ENCODE peak calls at places on chromosomes 3 and 15, in five cellular contexts. N is A549, Z is K562, R is HepG2, C is H1. B is an unnamed sample.

GRCh38 chr15:64749167-64749566 is 26.2 kb downstream of the RBPMS2 start:
- DNase-seq in N (no peak), Z (no peak), R (no peak), C (no peak), B (peak)

GRCh38 chr15:47513496-47513895 is 203.8 kb upstream of the SEMA6D start:
- DNase-seq in N (no peak), Z (no peak), R (no peak), C (no peak), B (no peak)

GRCh38 chr3:122987231-122987630 is 40.3 kb downstream of the SEMA5B start:
- DNase-seq in N (no peak), Z (no peak), R (no peak), C (no peak), B (no peak)

GRCh38 chr15:25545889-25546288 is 107.1 kb upstream of the UBE3A start:
- DNase-seq in N (no peak), Z (no peak), R (no peak), C (no peak), B (no peak)

GRCh38 chr15:68379759-68380290 is 52.1 kb downstream of the ITGA11 start:
- DNase-seq in N (no peak), Z (no peak), R (no peak), C (no peak), B (peak)

GRCh38 chr3:11413071-11413470 is 140.9 kb downstream of the ATG7 start:
- DNase-seq in N (no peak), Z (no peak), R (no peak), C (no peak), B (no peak)

GRCh38 chr3:50279255-50280016 is 549 bp downstream of the LSMEM2 start:
- DNase-seq in N (no peak), Z (no peak), R (no peak), C (no peak), B (no peak)

GRCh38 chr3:5264896-5265770 is 77.6 kb downstream of the EDEM1 start:
- DNase-seq in N (no peak), Z (no peak), R (no peak), C (no peak), B (peak)

GRCh38 chr3:140285380-140285779 is 350.4 kb downstream of the CLSTN2 start:
- DNase-seq in N (no peak), Z (no peak), R (no peak), C (no peak), B (no peak)

GRCh38 chr3:72152551-72153476 is 367.9 kb upstream of the PROK2 start:
- DNase-seq in N (peak), Z (peak), R (peak), C (no peak), B (peak)

GRCh38 chr15:93103823-93104222 is 14.8 kb upstream of the RGMA start:
- DNase-seq in N (no peak), Z (no peak), R (no peak), C (no peak), B (no peak)

GRCh38 chr3:87136066-87136596 is 91.0 kb upstream of the CHMP2B start:
- DNase-seq in N (no peak), Z (no peak), R (no peak), C (no peak), B (no peak)

GRCh38 chr15:80191897-80192595 is 39.2 kb downstream of the FAH start:
- DNase-seq in N (no peak), Z (no peak), R (peak), C (no peak), B (no peak)

GRCh38 chr3:58072046-58072445 is 63.8 kb downstream of the FLNB start:
- DNase-seq in N (no peak), Z (no peak), R (no peak), C (no peak), B (peak)

GRCh38 chr15:33506781-33507180 is 196.0 kb downstream of the RYR3 start:
- DNase-seq in N (no peak), Z (no peak), R (no peak), C (no peak), B (peak)

GRCh38 chr15:69795601-69796000 is 302.1 kb downstream of the TLE3 start:
- DNase-seq in N (no peak), Z (no peak), R (no peak), C (no peak), B (no peak)

GRCh38 chr3:192816274-192816853 is 89.0 kb upstream of the FGF12 start:
- DNase-seq in N (peak), Z (peak), R (peak), C (no peak), B (peak)

GRCh38 chr15:29226431-29227216 is 43.0 kb downstream of the NSMCE3 start:
- DNase-seq in N (no peak), Z (no peak), R (no peak), C (no peak), B (no peak)

GRCh38 chr15:68852466-68852865 is 31.8 kb upstream of the ANP32A start:
- DNase-seq in N (no peak), Z (no peak), R (no peak), C (no peak), B (no peak)

GRCh38 chr3:189334064-189334920 is 162.5 kb downstream of the TPRG1 start:
- DNase-seq in N (peak), Z (no peak), R (no peak), C (no peak), B (no peak)

GRCh38 chr3:64987731-64988130 is 299.9 kb upstream of the ADAMTS9 start:
- DNase-seq in N (no peak), Z (no peak), R (no peak), C (no peak), B (no peak)

GRCh38 chr3:190862209-190863118 is at the start of gene GMNC:
- DNase-seq in N (peak), Z (no peak), R (peak), C (no peak), B (peak)

GRCh38 chr15:70186152-70186551 is 88.4 kb upstream of the TLE3 start:
- DNase-seq in N (no peak), Z (no peak), R (no peak), C (no peak), B (no peak)

GRCh38 chr3:138114431-138114918 is 933 bp downstream of the DZIP1L start:
- DNase-seq in N (no peak), Z (no peak), R (peak), C (no peak), B (peak)

GRCh38 chr3:182116386-182116785 is 404.7 kb downstream of the SOX2 start:
- DNase-seq in N (no peak), Z (no peak), R (no peak), C (no peak), B (no peak)

DNA sequence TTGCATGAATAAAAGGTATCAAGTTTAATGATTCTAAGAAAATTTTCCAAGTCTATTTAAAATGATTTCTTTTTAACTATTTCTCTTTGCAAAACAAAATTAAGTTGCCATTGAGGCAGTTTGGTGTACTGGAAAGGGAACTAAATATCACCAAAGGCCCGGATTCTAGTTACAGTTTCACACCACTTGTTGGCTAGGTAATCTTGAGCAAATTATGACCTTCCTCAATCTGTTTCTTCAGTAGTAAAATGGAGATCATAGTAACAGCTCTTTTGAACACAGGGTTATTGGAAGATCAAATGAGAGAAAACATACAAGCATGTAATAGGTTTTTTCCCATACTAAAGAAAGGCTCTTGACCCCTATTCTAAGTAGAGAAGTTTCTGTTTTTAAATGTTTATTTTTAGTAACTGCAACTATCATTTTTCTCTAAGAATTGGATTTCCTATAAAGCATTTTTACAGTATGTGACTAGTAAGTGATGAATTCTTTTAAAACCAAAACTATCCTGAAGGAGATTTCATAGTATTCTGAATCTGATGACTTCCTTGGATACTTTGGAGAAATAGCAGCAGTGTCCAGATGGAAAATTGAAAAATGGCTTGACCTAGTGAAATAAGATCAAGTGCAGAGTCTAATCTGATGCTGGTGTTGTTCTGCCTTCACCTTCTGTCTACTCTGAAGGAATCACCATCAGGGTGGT is 15.7 kb downstream of the SCAANT1 start:
- DNase-seq in N (no peak), Z (no peak), R (no peak), C (no peak), B (peak)
- TF ChIP-seq USF2 in N (no peak), Z (no peak), R (no peak), C (no peak), B (no peak)

DNA sequence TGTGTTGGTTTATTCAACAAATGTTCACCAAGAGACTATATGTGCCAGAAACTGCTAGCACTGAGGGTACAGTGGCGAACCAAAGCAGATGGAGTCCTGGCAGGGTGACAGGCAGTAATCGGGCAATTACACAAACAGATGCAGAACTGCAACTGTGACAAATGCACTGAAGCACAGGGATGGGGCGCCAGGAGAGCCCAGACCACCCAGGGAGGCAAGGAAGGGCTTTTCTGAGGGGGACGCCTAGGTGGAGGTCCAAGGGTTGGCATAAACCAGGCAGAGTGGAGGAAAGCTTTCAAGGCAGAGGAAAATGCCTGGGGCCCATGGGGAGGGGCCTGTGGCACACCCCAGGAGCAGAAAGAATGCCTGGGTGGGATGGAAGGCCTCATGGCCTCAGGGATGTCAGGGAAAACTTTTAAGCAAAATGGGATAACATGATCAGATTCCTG is 5.5 kb downstream of the DIS3L start:
- DNase-seq in N (no peak), Z (no peak), R (no peak), C (no peak), B (no peak)
- TF ChIP-seq MAFK in N (no peak), Z (no peak), R (no peak), C (no peak), B (no peak)

GRCh38 chr3:196214783-196215441 is 1.4 kb upstream of the SLC51A start:
- DNase-seq in N (no peak), Z (no peak), R (peak), C (no peak), B (no peak)
- TF ChIP-seq USF2 in N (no peak), Z (no peak), R (no peak), C (no peak), B (no peak)

GRCh38 chr3:117626577-117626976 is 917.0 kb downstream of the TUSC7 start:
- DNase-seq in N (no peak), Z (no peak), R (no peak), C (no peak), B (no peak)

GRCh38 chr3:117624424-117624823 is 914.8 kb downstream of the TUSC7 start:
- DNase-seq in N (no peak), Z (no peak), R (no peak), C (no peak), B (no peak)

GRCh38 chr3:117618462-117618861 is 908.9 kb downstream of the TUSC7 start:
- DNase-seq in N (no peak), Z (no peak), R (no peak), C (no peak), B (no peak)

GRCh38 chr3:117619805-117620204 is 910.2 kb downstream of the TUSC7 start:
- DNase-seq in N (no peak), Z (no peak), R (no peak), C (no peak), B (no peak)

GRCh38 chr3:117622130-117622841 is 912.7 kb downstream of the TUSC7 start:
- DNase-seq in N (no peak), Z (no peak), R (no peak), C (no peak), B (peak)
- TF ChIP-seq MAFK in N (no peak), Z (no peak), R (no peak), C (no peak), B (peak)

GRCh38 chr3:24137958-24138875 is 193.1 kb downstream of the NR1D2 start:
- DNase-seq in N (no peak), Z (no peak), R (no peak), C (no peak), B (no peak)
- TF ChIP-seq USF2 in N (no peak), Z (no peak), R (no peak), C (no peak), B (no peak)

DNA sequence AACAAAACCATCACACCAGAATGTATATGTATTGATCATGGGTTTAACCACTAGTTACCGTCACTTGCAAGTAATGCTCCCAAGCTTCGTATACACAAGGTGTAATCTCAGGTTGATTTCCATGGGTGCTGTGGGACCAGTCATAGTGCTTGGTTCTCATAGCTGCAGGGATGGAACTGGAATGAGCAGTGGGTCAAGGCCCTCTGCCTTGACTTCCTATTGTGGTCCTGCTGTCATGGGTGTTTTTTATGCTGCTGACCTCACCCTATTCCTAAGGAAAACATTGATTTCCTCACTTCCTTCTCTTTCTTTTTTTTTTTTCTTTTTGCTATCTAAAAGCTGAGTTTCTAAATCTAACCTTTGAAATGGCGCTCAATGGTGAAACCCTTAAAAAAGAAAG is 325.6 kb upstream of the RASGRP1 start:
- DNase-seq in N (no peak), Z (no peak), R (no peak), C (no peak), B (no peak)
- TF ChIP-seq MAFK in N (no peak), Z (no peak), R (no peak), C (no peak), B (no peak)

DNA sequence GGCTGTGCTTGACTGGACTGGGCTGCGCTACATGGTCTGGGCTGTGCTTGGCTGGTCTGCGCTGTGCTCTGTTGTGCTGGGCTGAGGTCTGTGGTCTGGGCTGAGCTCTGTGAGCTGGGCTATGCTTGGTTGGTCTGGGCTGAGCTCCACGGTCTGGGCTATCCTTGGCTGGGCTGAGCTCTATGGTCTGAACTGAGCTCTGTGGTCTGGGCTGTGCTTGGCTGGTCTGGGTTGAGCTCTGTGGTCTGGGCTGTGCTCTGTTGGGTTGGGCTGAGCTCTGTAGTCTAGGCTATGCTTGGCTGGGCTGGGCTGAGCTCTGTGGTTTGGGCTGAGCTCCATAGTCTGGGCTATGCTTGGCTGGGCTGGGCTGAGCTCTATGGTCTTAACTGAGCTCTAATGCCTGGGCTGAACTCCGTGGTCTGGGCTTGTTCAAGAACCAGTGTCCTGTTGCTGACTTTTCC is 92.0 kb downstream of the PLXNA1 start:
- DNase-seq in N (no peak), Z (no peak), R (no peak), C (no peak), B (peak)
- TF ChIP-seq USF2 in N (no peak), Z (no peak), R (no peak), C (no peak), B (no peak)

GRCh38 chr3:32403663-32404062 is 12.0 kb downstream of the CMTM7 start:
- DNase-seq in N (no peak), Z (no peak), R (no peak), C (no peak), B (no peak)
- TF ChIP-seq MAFK in N (no peak), Z (no peak), R (no peak), C (no peak), B (no peak)

DNA sequence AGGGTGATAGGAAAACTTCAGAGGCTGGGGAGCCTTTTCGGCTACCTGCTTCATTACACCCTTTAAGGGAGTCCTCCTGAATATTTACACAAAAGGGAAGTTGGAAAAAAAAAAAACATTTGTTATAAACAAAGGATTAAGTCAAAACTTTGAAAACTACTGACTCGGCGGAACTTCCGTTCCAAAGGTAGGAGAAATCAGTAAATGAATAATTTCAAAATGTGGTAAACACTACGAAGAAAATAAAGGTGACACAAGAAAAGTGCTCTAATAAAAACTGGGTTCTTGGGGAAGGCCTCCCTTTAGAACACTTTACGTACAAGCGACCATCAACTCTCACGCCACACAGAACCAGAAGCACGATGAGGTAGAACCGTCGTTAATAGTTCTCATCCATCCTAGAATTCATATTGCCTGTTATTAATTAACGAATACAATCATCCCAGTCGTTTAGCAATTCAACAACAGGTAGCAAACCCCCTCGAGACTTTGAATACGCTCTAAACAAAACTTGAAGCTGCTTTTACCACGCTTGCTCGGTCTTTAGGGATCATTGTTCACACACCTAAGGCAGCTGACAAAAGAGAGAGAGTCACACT is 867 bp downstream of the SMARCC1 start:
- DNase-seq in N (no peak), Z (no peak), R (peak), C (no peak), B (peak)
- TF ChIP-seq USF2 in N (no peak), Z (no peak), R (no peak), C (no peak), B (no peak)

B was measured in IMR-90.